ENCODE peak calls at places on chromosomes 5 and 9, in seven cellular contexts. One of them, this sample, is unnamed.

GRCh38 chr5:158120760-158121159 is 261.8 kb upstream of the CLINT1 start:
- DNase-seq in hepatocyte: no peak
- DNase-seq in NB4: no peak
- DNase-seq in NT2/D1: no peak
- DNase-seq in nucleus accumbens: no peak
- DNase-seq in endothelial cell: no peak
- DNase-seq in stimulated activated naive B cell treated with anti-CD40 and anti-IgM and Interleukin-4, amounts not matched to agents 10 μg/mL and 1 μg/mL and 100 μg/mL, for 72 hours: no peak
- DNase-seq in this sample: no peak

GRCh38 chr9:114317665-114318357 is 5.1 kb upstream of the ORM1 start:
- DNase-seq in hepatocyte: no peak
- DNase-seq in NB4: peak
- DNase-seq in NT2/D1: no peak
- DNase-seq in nucleus accumbens: no peak
- DNase-seq in endothelial cell: no peak
- DNase-seq in stimulated activated naive B cell treated with anti-CD40 and anti-IgM and Interleukin-4, amounts not matched to agents 10 μg/mL and 1 μg/mL and 100 μg/mL, for 72 hours: no peak
- DNase-seq in this sample: no peak

GRCh38 chr5:103620851-103621547 is 58.4 kb upstream of the NUDT12 start:
- DNase-seq in hepatocyte: no peak
- DNase-seq in NB4: no peak
- DNase-seq in NT2/D1: no peak
- DNase-seq in nucleus accumbens: no peak
- DNase-seq in endothelial cell: no peak
- DNase-seq in stimulated activated naive B cell treated with anti-CD40 and anti-IgM and Interleukin-4, amounts not matched to agents 10 μg/mL and 1 μg/mL and 100 μg/mL, for 72 hours: no peak
- DNase-seq in this sample: peak

GRCh38 chr9:33719581-33720374 is 75.6 kb upstream of the PRSS3 start:
- DNase-seq in hepatocyte: no peak
- DNase-seq in NB4: peak
- DNase-seq in NT2/D1: peak
- DNase-seq in nucleus accumbens: no peak
- DNase-seq in endothelial cell: peak
- DNase-seq in stimulated activated naive B cell treated with anti-CD40 and anti-IgM and Interleukin-4, amounts not matched to agents 10 μg/mL and 1 μg/mL and 100 μg/mL, for 72 hours: peak
- DNase-seq in this sample: peak

GRCh38 chr9:113645224-113645971 is 181.9 kb downstream of the RGS3 start:
- DNase-seq in hepatocyte: no peak
- DNase-seq in NB4: no peak
- DNase-seq in NT2/D1: no peak
- DNase-seq in nucleus accumbens: no peak
- DNase-seq in endothelial cell: no peak
- DNase-seq in stimulated activated naive B cell treated with anti-CD40 and anti-IgM and Interleukin-4, amounts not matched to agents 10 μg/mL and 1 μg/mL and 100 μg/mL, for 72 hours: no peak
- DNase-seq in this sample: peak

GRCh38 chr9:126453156-126453963 is 126.7 kb downstream of the MVB12B start:
- DNase-seq in hepatocyte: no peak
- DNase-seq in NB4: no peak
- DNase-seq in NT2/D1: no peak
- DNase-seq in nucleus accumbens: no peak
- DNase-seq in endothelial cell: no peak
- DNase-seq in stimulated activated naive B cell treated with anti-CD40 and anti-IgM and Interleukin-4, amounts not matched to agents 10 μg/mL and 1 μg/mL and 100 μg/mL, for 72 hours: no peak
- DNase-seq in this sample: no peak

GRCh38 chr9:20292002-20292401 is 330.3 kb downstream of the MLLT3 start:
- DNase-seq in hepatocyte: no peak
- DNase-seq in NB4: no peak
- DNase-seq in NT2/D1: peak
- DNase-seq in nucleus accumbens: no peak
- DNase-seq in endothelial cell: no peak
- DNase-seq in stimulated activated naive B cell treated with anti-CD40 and anti-IgM and Interleukin-4, amounts not matched to agents 10 μg/mL and 1 μg/mL and 100 μg/mL, for 72 hours: no peak
- DNase-seq in this sample: peak

GRCh38 chr5:884345-885126 is 8.1 kb downstream of the BRD9 start:
- DNase-seq in hepatocyte: no peak
- DNase-seq in NB4: no peak
- DNase-seq in NT2/D1: no peak
- DNase-seq in nucleus accumbens: no peak
- DNase-seq in endothelial cell: no peak
- DNase-seq in stimulated activated naive B cell treated with anti-CD40 and anti-IgM and Interleukin-4, amounts not matched to agents 10 μg/mL and 1 μg/mL and 100 μg/mL, for 72 hours: no peak
- DNase-seq in this sample: no peak

GRCh38 chr9:70297141-70297540 is 38.4 kb downstream of the SMC5 start:
- DNase-seq in hepatocyte: no peak
- DNase-seq in NB4: no peak
- DNase-seq in NT2/D1: no peak
- DNase-seq in nucleus accumbens: no peak
- DNase-seq in endothelial cell: no peak
- DNase-seq in stimulated activated naive B cell treated with anti-CD40 and anti-IgM and Interleukin-4, amounts not matched to agents 10 μg/mL and 1 μg/mL and 100 μg/mL, for 72 hours: no peak
- DNase-seq in this sample: no peak

GRCh38 chr5:120767171-120767820 is 303.2 kb downstream of the PRR16 start:
- DNase-seq in hepatocyte: no peak
- DNase-seq in NB4: peak
- DNase-seq in NT2/D1: no peak
- DNase-seq in nucleus accumbens: no peak
- DNase-seq in endothelial cell: no peak
- DNase-seq in stimulated activated naive B cell treated with anti-CD40 and anti-IgM and Interleukin-4, amounts not matched to agents 10 μg/mL and 1 μg/mL and 100 μg/mL, for 72 hours: no peak
- DNase-seq in this sample: peak

GRCh38 chr9:69801994-69802393 is 18.6 kb upstream of the CFAP95 start:
- DNase-seq in hepatocyte: peak
- DNase-seq in NB4: no peak
- DNase-seq in NT2/D1: no peak
- DNase-seq in nucleus accumbens: no peak
- DNase-seq in endothelial cell: no peak
- DNase-seq in stimulated activated naive B cell treated with anti-CD40 and anti-IgM and Interleukin-4, amounts not matched to agents 10 μg/mL and 1 μg/mL and 100 μg/mL, for 72 hours: no peak
- DNase-seq in this sample: peak

GRCh38 chr5:144742376-144742775 is 571.7 kb downstream of the KCTD16 start:
- DNase-seq in hepatocyte: no peak
- DNase-seq in NB4: no peak
- DNase-seq in NT2/D1: no peak
- DNase-seq in nucleus accumbens: no peak
- DNase-seq in endothelial cell: no peak
- DNase-seq in stimulated activated naive B cell treated with anti-CD40 and anti-IgM and Interleukin-4, amounts not matched to agents 10 μg/mL and 1 μg/mL and 100 μg/mL, for 72 hours: no peak
- DNase-seq in this sample: peak

GRCh38 chr9:15642369-15642962 is 89.6 kb downstream of the CCDC171 start:
- DNase-seq in hepatocyte: peak
- DNase-seq in NB4: peak
- DNase-seq in NT2/D1: peak
- DNase-seq in nucleus accumbens: no peak
- DNase-seq in endothelial cell: no peak
- DNase-seq in stimulated activated naive B cell treated with anti-CD40 and anti-IgM and Interleukin-4, amounts not matched to agents 10 μg/mL and 1 μg/mL and 100 μg/mL, for 72 hours: no peak
- DNase-seq in this sample: peak

GRCh38 chr9:137639303-137640051 is 20.7 kb downstream of the EHMT1 start:
- DNase-seq in hepatocyte: no peak
- DNase-seq in NB4: no peak
- DNase-seq in NT2/D1: no peak
- DNase-seq in nucleus accumbens: no peak
- DNase-seq in endothelial cell: no peak
- DNase-seq in stimulated activated naive B cell treated with anti-CD40 and anti-IgM and Interleukin-4, amounts not matched to agents 10 μg/mL and 1 μg/mL and 100 μg/mL, for 72 hours: no peak
- DNase-seq in this sample: no peak

GRCh38 chr9:123643518-123643917 is 286.4 kb downstream of the DENND1A start:
- DNase-seq in hepatocyte: no peak
- DNase-seq in NB4: no peak
- DNase-seq in NT2/D1: no peak
- DNase-seq in nucleus accumbens: no peak
- DNase-seq in endothelial cell: no peak
- DNase-seq in stimulated activated naive B cell treated with anti-CD40 and anti-IgM and Interleukin-4, amounts not matched to agents 10 μg/mL and 1 μg/mL and 100 μg/mL, for 72 hours: no peak
- DNase-seq in this sample: peak

GRCh38 chr9:106025449-106025848 is 331.1 kb downstream of the TMEM38B start:
- DNase-seq in hepatocyte: peak
- DNase-seq in NB4: peak
- DNase-seq in NT2/D1: no peak
- DNase-seq in nucleus accumbens: no peak
- DNase-seq in endothelial cell: no peak
- DNase-seq in stimulated activated naive B cell treated with anti-CD40 and anti-IgM and Interleukin-4, amounts not matched to agents 10 μg/mL and 1 μg/mL and 100 μg/mL, for 72 hours: no peak
- DNase-seq in this sample: peak

GRCh38 chr9:136720887-136721338 is 8.5 kb downstream of the DIPK1B start:
- DNase-seq in hepatocyte: no peak
- DNase-seq in NB4: no peak
- DNase-seq in NT2/D1: no peak
- DNase-seq in nucleus accumbens: no peak
- DNase-seq in endothelial cell: no peak
- DNase-seq in stimulated activated naive B cell treated with anti-CD40 and anti-IgM and Interleukin-4, amounts not matched to agents 10 μg/mL and 1 μg/mL and 100 μg/mL, for 72 hours: no peak
- DNase-seq in this sample: no peak

GRCh38 chr5:149153751-149154610 is 12.7 kb downstream of the ABLIM3 start:
- DNase-seq in hepatocyte: peak
- DNase-seq in NB4: peak
- DNase-seq in NT2/D1: no peak
- DNase-seq in nucleus accumbens: peak
- DNase-seq in endothelial cell: no peak
- DNase-seq in stimulated activated naive B cell treated with anti-CD40 and anti-IgM and Interleukin-4, amounts not matched to agents 10 μg/mL and 1 μg/mL and 100 μg/mL, for 72 hours: no peak
- DNase-seq in this sample: peak

GRCh38 chr5:67209141-67209771 is 12.7 kb upstream of the CD180 start:
- DNase-seq in hepatocyte: peak
- DNase-seq in NB4: peak
- DNase-seq in NT2/D1: peak
- DNase-seq in nucleus accumbens: peak
- DNase-seq in endothelial cell: peak
- DNase-seq in stimulated activated naive B cell treated with anti-CD40 and anti-IgM and Interleukin-4, amounts not matched to agents 10 μg/mL and 1 μg/mL and 100 μg/mL, for 72 hours: peak
- DNase-seq in this sample: peak

GRCh38 chr9:68822596-68823165 is 117.6 kb downstream of the PIP5K1B start:
- DNase-seq in hepatocyte: peak
- DNase-seq in NB4: no peak
- DNase-seq in NT2/D1: no peak
- DNase-seq in nucleus accumbens: peak
- DNase-seq in endothelial cell: no peak
- DNase-seq in stimulated activated naive B cell treated with anti-CD40 and anti-IgM and Interleukin-4, amounts not matched to agents 10 μg/mL and 1 μg/mL and 100 μg/mL, for 72 hours: no peak
- DNase-seq in this sample: peak

GRCh38 chr5:169126376-169127043 is 174.4 kb downstream of the SLIT3 start:
- DNase-seq in hepatocyte: no peak
- DNase-seq in NB4: no peak
- DNase-seq in NT2/D1: no peak
- DNase-seq in nucleus accumbens: no peak
- DNase-seq in endothelial cell: no peak
- DNase-seq in stimulated activated naive B cell treated with anti-CD40 and anti-IgM and Interleukin-4, amounts not matched to agents 10 μg/mL and 1 μg/mL and 100 μg/mL, for 72 hours: no peak
- DNase-seq in this sample: no peak

GRCh38 chr9:136724772-136725171 is 12.4 kb downstream of the DIPK1B start:
- DNase-seq in hepatocyte: no peak
- DNase-seq in NB4: no peak
- DNase-seq in NT2/D1: no peak
- DNase-seq in nucleus accumbens: no peak
- DNase-seq in endothelial cell: no peak
- DNase-seq in stimulated activated naive B cell treated with anti-CD40 and anti-IgM and Interleukin-4, amounts not matched to agents 10 μg/mL and 1 μg/mL and 100 μg/mL, for 72 hours: no peak
- DNase-seq in this sample: no peak

GRCh38 chr9:121207371-121207940 is 5.8 kb upstream of the RAB14 start:
- DNase-seq in hepatocyte: no peak
- DNase-seq in NB4: no peak
- DNase-seq in NT2/D1: no peak
- DNase-seq in nucleus accumbens: no peak
- DNase-seq in endothelial cell: no peak
- DNase-seq in stimulated activated naive B cell treated with anti-CD40 and anti-IgM and Interleukin-4, amounts not matched to agents 10 μg/mL and 1 μg/mL and 100 μg/mL, for 72 hours: peak
- DNase-seq in this sample: no peak

GRCh38 chr5:45568813-45569212 is 127.4 kb downstream of the HCN1 start:
- DNase-seq in hepatocyte: no peak
- DNase-seq in NB4: no peak
- DNase-seq in NT2/D1: no peak
- DNase-seq in nucleus accumbens: no peak
- DNase-seq in endothelial cell: no peak
- DNase-seq in stimulated activated naive B cell treated with anti-CD40 and anti-IgM and Interleukin-4, amounts not matched to agents 10 μg/mL and 1 μg/mL and 100 μg/mL, for 72 hours: no peak
- DNase-seq in this sample: no peak